ENCODE peak calls at places on chromosomes 3 and 15, in seven cellular contexts. One of them, this sample, is unnamed.

GRCh38 chr15:101617390-101617965 is 34.7 kb downstream of the TM2D3 start:
- DNase-seq in left colon: no peak
- DNase-seq in astrocyte of the hippocampus: no peak
- DNase-seq in heart left ventricle: no peak
- DNase-seq in NCI-H2171: no peak
- DNase-seq in EL: no peak
- DNase-seq in brain pericyte: no peak
- DNase-seq in this sample: no peak

GRCh38 chr3:129001101-129001816 is at the start of gene EFCC1:
- DNase-seq in left colon: peak
- DNase-seq in astrocyte of the hippocampus: peak
- DNase-seq in heart left ventricle: peak
- DNase-seq in NCI-H2171: no peak
- DNase-seq in EL: peak
- DNase-seq in brain pericyte: no peak
- DNase-seq in this sample: peak

GRCh38 chr3:53075743-53076140 is 29.9 kb upstream of the SFMBT1 start:
- DNase-seq in left colon: no peak
- DNase-seq in astrocyte of the hippocampus: no peak
- DNase-seq in heart left ventricle: no peak
- DNase-seq in NCI-H2171: no peak
- DNase-seq in EL: no peak
- DNase-seq in brain pericyte: no peak
- DNase-seq in this sample: no peak

GRCh38 chr3:157220211-157220610 is 60.3 kb upstream of the CCNL1 start:
- DNase-seq in left colon: no peak
- DNase-seq in astrocyte of the hippocampus: no peak
- DNase-seq in heart left ventricle: no peak
- DNase-seq in NCI-H2171: no peak
- DNase-seq in EL: no peak
- DNase-seq in brain pericyte: no peak
- DNase-seq in this sample: no peak

GRCh38 chr15:90620379-90621134 is 90.8 kb downstream of the CRTC3 start:
- DNase-seq in left colon: no peak
- DNase-seq in astrocyte of the hippocampus: no peak
- DNase-seq in heart left ventricle: peak
- DNase-seq in NCI-H2171: no peak
- DNase-seq in EL: no peak
- DNase-seq in brain pericyte: no peak
- DNase-seq in this sample: no peak

GRCh38 chr15:99452728-99453643 is 112.8 kb upstream of the MEF2A start:
- DNase-seq in left colon: peak
- DNase-seq in astrocyte of the hippocampus: peak
- DNase-seq in heart left ventricle: peak
- DNase-seq in NCI-H2171: no peak
- DNase-seq in EL: peak
- DNase-seq in brain pericyte: no peak
- DNase-seq in this sample: peak

GRCh38 chr3:72052841-72053409 is 268.0 kb upstream of the PROK2 start:
- DNase-seq in left colon: no peak
- DNase-seq in astrocyte of the hippocampus: no peak
- DNase-seq in heart left ventricle: no peak
- DNase-seq in NCI-H2171: no peak
- DNase-seq in EL: no peak
- DNase-seq in brain pericyte: no peak
- DNase-seq in this sample: no peak

GRCh38 chr3:114839476-114839875 is 307.6 kb downstream of the ZBTB20 start:
- DNase-seq in left colon: no peak
- DNase-seq in astrocyte of the hippocampus: no peak
- DNase-seq in heart left ventricle: no peak
- DNase-seq in NCI-H2171: no peak
- DNase-seq in EL: peak
- DNase-seq in brain pericyte: no peak
- DNase-seq in this sample: no peak

GRCh38 chr3:64859625-64860590 is 172.1 kb upstream of the ADAMTS9 start:
- DNase-seq in left colon: no peak
- DNase-seq in astrocyte of the hippocampus: peak
- DNase-seq in heart left ventricle: no peak
- DNase-seq in NCI-H2171: no peak
- DNase-seq in EL: no peak
- DNase-seq in brain pericyte: peak
- DNase-seq in this sample: no peak

GRCh38 chr3:8324727-8325126 is 176.9 kb upstream of the LMCD1 start:
- DNase-seq in left colon: no peak
- DNase-seq in astrocyte of the hippocampus: peak
- DNase-seq in heart left ventricle: peak
- DNase-seq in NCI-H2171: no peak
- DNase-seq in EL: peak
- DNase-seq in brain pericyte: no peak
- DNase-seq in this sample: peak

GRCh38 chr3:63968612-63969350 is 54.5 kb downstream of the PSMD6 start:
- DNase-seq in left colon: no peak
- DNase-seq in astrocyte of the hippocampus: no peak
- DNase-seq in heart left ventricle: no peak
- DNase-seq in NCI-H2171: no peak
- DNase-seq in EL: peak
- DNase-seq in brain pericyte: no peak
- DNase-seq in this sample: no peak

GRCh38 chr15:95162521-95162920 is 931.2 kb downstream of the MCTP2 start:
- DNase-seq in left colon: no peak
- DNase-seq in astrocyte of the hippocampus: peak
- DNase-seq in heart left ventricle: no peak
- DNase-seq in NCI-H2171: no peak
- DNase-seq in EL: no peak
- DNase-seq in brain pericyte: peak
- DNase-seq in this sample: no peak

GRCh38 chr3:148737104-148737525 is 39.4 kb downstream of the AGTR1 start:
- DNase-seq in left colon: no peak
- DNase-seq in astrocyte of the hippocampus: no peak
- DNase-seq in heart left ventricle: no peak
- DNase-seq in NCI-H2171: no peak
- DNase-seq in EL: peak
- DNase-seq in brain pericyte: no peak
- DNase-seq in this sample: no peak

GRCh38 chr3:1532935-1533606 is 440.2 kb downstream of the CNTN6 start:
- DNase-seq in left colon: no peak
- DNase-seq in astrocyte of the hippocampus: no peak
- DNase-seq in heart left ventricle: no peak
- DNase-seq in NCI-H2171: no peak
- DNase-seq in EL: no peak
- DNase-seq in brain pericyte: no peak
- DNase-seq in this sample: no peak

GRCh38 chr3:172520332-172520831 is 2.8 kb downstream of the TNFSF10 start:
- DNase-seq in left colon: no peak
- DNase-seq in astrocyte of the hippocampus: peak
- DNase-seq in heart left ventricle: no peak
- DNase-seq in NCI-H2171: no peak
- DNase-seq in EL: peak
- DNase-seq in brain pericyte: no peak
- DNase-seq in this sample: peak

GRCh38 chr15:90580946-90581345 is 51.2 kb downstream of the CRTC3 start:
- DNase-seq in left colon: no peak
- DNase-seq in astrocyte of the hippocampus: no peak
- DNase-seq in heart left ventricle: no peak
- DNase-seq in NCI-H2171: no peak
- DNase-seq in EL: no peak
- DNase-seq in brain pericyte: no peak
- DNase-seq in this sample: no peak

GRCh38 chr3:100761211-100761921 is 52.1 kb downstream of the TFG start:
- DNase-seq in left colon: no peak
- DNase-seq in astrocyte of the hippocampus: no peak
- DNase-seq in heart left ventricle: no peak
- DNase-seq in NCI-H2171: no peak
- DNase-seq in EL: no peak
- DNase-seq in brain pericyte: no peak
- DNase-seq in this sample: no peak

GRCh38 chr15:36495464-36495863 is 84.0 kb upstream of the CDIN1 start:
- DNase-seq in left colon: no peak
- DNase-seq in astrocyte of the hippocampus: no peak
- DNase-seq in heart left ventricle: no peak
- DNase-seq in NCI-H2171: no peak
- DNase-seq in EL: no peak
- DNase-seq in brain pericyte: no peak
- DNase-seq in this sample: no peak

GRCh38 chr3:133301194-133301593 is 98.7 kb upstream of the BFSP2 start:
- DNase-seq in left colon: no peak
- DNase-seq in astrocyte of the hippocampus: peak
- DNase-seq in heart left ventricle: no peak
- DNase-seq in NCI-H2171: no peak
- DNase-seq in EL: peak
- DNase-seq in brain pericyte: no peak
- DNase-seq in this sample: no peak

GRCh38 chr3:188294823-188295487 is 141.0 kb downstream of the LPP start:
- DNase-seq in left colon: no peak
- DNase-seq in astrocyte of the hippocampus: peak
- DNase-seq in heart left ventricle: no peak
- DNase-seq in NCI-H2171: no peak
- DNase-seq in EL: peak
- DNase-seq in brain pericyte: peak
- DNase-seq in this sample: peak